ENCODE peak calls at places on chromosomes 4 and X, in seven cellular contexts. One of them, this sample, is unnamed.
A peak's percentile ranks its signal among the peaks of the same experiment; 100 is the strongest.

GRCh38 chr4:159070742-159071141 is 32.1 kb upstream of the RAPGEF2 start:
- DNase-seq in CD8-positive, alpha-beta memory T cell: no peak
- DNase-seq in endodermal cell: no peak
- DNase-seq in iris pigment epithelial cell: peak; percentile 92
- DNase-seq in left colon: no peak
- DNase-seq in activated CD4-positive, alpha-beta memory T cell treated with anti-CD3 and anti-CD28 coated beads, Interleukin-2, amount 10 ng/mL, durations not matched to agents 7 days and 5 days: no peak
- DNase-seq in right cardiac atrium: no peak
- DNase-seq in this sample: no peak

GRCh38 chrX:40402771-40403533 is 177.8 kb upstream of the ATP6AP2 start:
- DNase-seq in CD8-positive, alpha-beta memory T cell: no peak
- DNase-seq in endodermal cell: peak; percentile 55
- DNase-seq in iris pigment epithelial cell: peak; percentile 43
- DNase-seq in left colon: peak; percentile 41
- DNase-seq in activated CD4-positive, alpha-beta memory T cell treated with anti-CD3 and anti-CD28 coated beads, Interleukin-2, amount 10 ng/mL, durations not matched to agents 7 days and 5 days: no peak
- DNase-seq in right cardiac atrium: peak; percentile 24
- DNase-seq in this sample: no peak

GRCh38 chr4:41471672-41472071 is 66.3 kb upstream of the LIMCH1 start:
- DNase-seq in CD8-positive, alpha-beta memory T cell: no peak
- DNase-seq in endodermal cell: no peak
- DNase-seq in iris pigment epithelial cell: no peak
- DNase-seq in left colon: no peak
- DNase-seq in activated CD4-positive, alpha-beta memory T cell treated with anti-CD3 and anti-CD28 coated beads, Interleukin-2, amount 10 ng/mL, durations not matched to agents 7 days and 5 days: no peak
- DNase-seq in right cardiac atrium: no peak
- DNase-seq in this sample: no peak

GRCh38 chrX:104564921-104565703 is 887 bp upstream of the IL1RAPL2 start:
- DNase-seq in CD8-positive, alpha-beta memory T cell: no peak
- DNase-seq in endodermal cell: no peak
- DNase-seq in iris pigment epithelial cell: no peak
- DNase-seq in left colon: no peak
- DNase-seq in activated CD4-positive, alpha-beta memory T cell treated with anti-CD3 and anti-CD28 coated beads, Interleukin-2, amount 10 ng/mL, durations not matched to agents 7 days and 5 days: no peak
- DNase-seq in right cardiac atrium: no peak
- DNase-seq in this sample: no peak

GRCh38 chrX:68717663-68718442 is 70.4 kb downstream of the STARD8 start:
- DNase-seq in CD8-positive, alpha-beta memory T cell: no peak
- DNase-seq in endodermal cell: no peak
- DNase-seq in iris pigment epithelial cell: no peak
- DNase-seq in left colon: peak; percentile 7
- DNase-seq in activated CD4-positive, alpha-beta memory T cell treated with anti-CD3 and anti-CD28 coated beads, Interleukin-2, amount 10 ng/mL, durations not matched to agents 7 days and 5 days: no peak
- DNase-seq in right cardiac atrium: no peak
- DNase-seq in this sample: no peak

GRCh38 chrX:100363926-100364325 is 46.1 kb downstream of the PCDH19 start:
- DNase-seq in CD8-positive, alpha-beta memory T cell: no peak
- DNase-seq in endodermal cell: no peak
- DNase-seq in iris pigment epithelial cell: no peak
- DNase-seq in left colon: no peak
- DNase-seq in activated CD4-positive, alpha-beta memory T cell treated with anti-CD3 and anti-CD28 coated beads, Interleukin-2, amount 10 ng/mL, durations not matched to agents 7 days and 5 days: no peak
- DNase-seq in right cardiac atrium: no peak
- DNase-seq in this sample: no peak

GRCh38 chr4:56434599-56435000 is 815 bp downstream of the PPAT start:
- DNase-seq in CD8-positive, alpha-beta memory T cell: no peak
- DNase-seq in endodermal cell: no peak
- DNase-seq in iris pigment epithelial cell: peak; percentile 82
- DNase-seq in left colon: no peak
- DNase-seq in activated CD4-positive, alpha-beta memory T cell treated with anti-CD3 and anti-CD28 coated beads, Interleukin-2, amount 10 ng/mL, durations not matched to agents 7 days and 5 days: no peak
- DNase-seq in right cardiac atrium: no peak
- DNase-seq in this sample: no peak

GRCh38 chr4:52711271-52711670 is 40.0 kb downstream of the ERVMER34-1 start:
- DNase-seq in CD8-positive, alpha-beta memory T cell: no peak
- DNase-seq in endodermal cell: no peak
- DNase-seq in iris pigment epithelial cell: no peak
- DNase-seq in left colon: peak; percentile 40
- DNase-seq in activated CD4-positive, alpha-beta memory T cell treated with anti-CD3 and anti-CD28 coated beads, Interleukin-2, amount 10 ng/mL, durations not matched to agents 7 days and 5 days: no peak
- DNase-seq in right cardiac atrium: no peak
- DNase-seq in this sample: no peak

GRCh38 chrX:39073131-39073530 is 271.9 kb downstream of the MID1IP1 start:
- DNase-seq in CD8-positive, alpha-beta memory T cell: no peak
- DNase-seq in endodermal cell: no peak
- DNase-seq in iris pigment epithelial cell: no peak
- DNase-seq in left colon: no peak
- DNase-seq in activated CD4-positive, alpha-beta memory T cell treated with anti-CD3 and anti-CD28 coated beads, Interleukin-2, amount 10 ng/mL, durations not matched to agents 7 days and 5 days: no peak
- DNase-seq in right cardiac atrium: no peak
- DNase-seq in this sample: no peak

GRCh38 chr4:68271851-68272756 is 26.6 kb upstream of the TMPRSS11B start:
- DNase-seq in CD8-positive, alpha-beta memory T cell: no peak
- DNase-seq in endodermal cell: peak; percentile 63
- DNase-seq in iris pigment epithelial cell: peak; percentile 68
- DNase-seq in left colon: no peak
- DNase-seq in activated CD4-positive, alpha-beta memory T cell treated with anti-CD3 and anti-CD28 coated beads, Interleukin-2, amount 10 ng/mL, durations not matched to agents 7 days and 5 days: no peak
- DNase-seq in right cardiac atrium: no peak
- DNase-seq in this sample: no peak

GRCh38 chr4:80831383-80832361 is 198.8 kb upstream of the BMP3 start:
- DNase-seq in CD8-positive, alpha-beta memory T cell: no peak
- DNase-seq in endodermal cell: no peak
- DNase-seq in iris pigment epithelial cell: peak; percentile 47
- DNase-seq in left colon: no peak
- DNase-seq in activated CD4-positive, alpha-beta memory T cell treated with anti-CD3 and anti-CD28 coated beads, Interleukin-2, amount 10 ng/mL, durations not matched to agents 7 days and 5 days: no peak
- DNase-seq in right cardiac atrium: no peak
- DNase-seq in this sample: no peak

GRCh38 chr4:146121757-146122156 is 53.8 kb upstream of the LSM6 start:
- DNase-seq in CD8-positive, alpha-beta memory T cell: no peak
- DNase-seq in endodermal cell: no peak
- DNase-seq in iris pigment epithelial cell: no peak
- DNase-seq in left colon: no peak
- DNase-seq in activated CD4-positive, alpha-beta memory T cell treated with anti-CD3 and anti-CD28 coated beads, Interleukin-2, amount 10 ng/mL, durations not matched to agents 7 days and 5 days: no peak
- DNase-seq in right cardiac atrium: peak; percentile 15
- DNase-seq in this sample: no peak

GRCh38 chrX:134181261-134181660 is 55.7 kb upstream of the CCDC160 start:
- DNase-seq in CD8-positive, alpha-beta memory T cell: no peak
- DNase-seq in endodermal cell: peak; percentile 64
- DNase-seq in iris pigment epithelial cell: no peak
- DNase-seq in left colon: no peak
- DNase-seq in activated CD4-positive, alpha-beta memory T cell treated with anti-CD3 and anti-CD28 coated beads, Interleukin-2, amount 10 ng/mL, durations not matched to agents 7 days and 5 days: no peak
- DNase-seq in right cardiac atrium: no peak
- DNase-seq in this sample: no peak

GRCh38 chr4:182307746-182308145 is 64.5 kb downstream of the TENM3 start:
- DNase-seq in CD8-positive, alpha-beta memory T cell: no peak
- DNase-seq in endodermal cell: no peak
- DNase-seq in iris pigment epithelial cell: peak; percentile 98
- DNase-seq in left colon: no peak
- DNase-seq in activated CD4-positive, alpha-beta memory T cell treated with anti-CD3 and anti-CD28 coated beads, Interleukin-2, amount 10 ng/mL, durations not matched to agents 7 days and 5 days: no peak
- DNase-seq in right cardiac atrium: no peak
- DNase-seq in this sample: no peak

GRCh38 chr4:124641715-124642380 is 70.7 kb downstream of the ANKRD50 start:
- DNase-seq in CD8-positive, alpha-beta memory T cell: no peak
- DNase-seq in endodermal cell: no peak
- DNase-seq in iris pigment epithelial cell: peak; percentile 97
- DNase-seq in left colon: no peak
- DNase-seq in activated CD4-positive, alpha-beta memory T cell treated with anti-CD3 and anti-CD28 coated beads, Interleukin-2, amount 10 ng/mL, durations not matched to agents 7 days and 5 days: no peak
- DNase-seq in right cardiac atrium: no peak
- DNase-seq in this sample: no peak

GRCh38 chrX:144801786-144802185 is 445.5 kb upstream of the SPANXN1 start:
- DNase-seq in CD8-positive, alpha-beta memory T cell: no peak
- DNase-seq in endodermal cell: no peak
- DNase-seq in iris pigment epithelial cell: peak; percentile 39
- DNase-seq in left colon: no peak
- DNase-seq in activated CD4-positive, alpha-beta memory T cell treated with anti-CD3 and anti-CD28 coated beads, Interleukin-2, amount 10 ng/mL, durations not matched to agents 7 days and 5 days: no peak
- DNase-seq in right cardiac atrium: no peak
- DNase-seq in this sample: no peak

GRCh38 chr4:95546866-95547707 is 1.7 kb downstream of the UNC5C start:
- DNase-seq in CD8-positive, alpha-beta memory T cell: no peak
- DNase-seq in endodermal cell: peak; percentile 83
- DNase-seq in iris pigment epithelial cell: no peak
- DNase-seq in left colon: no peak
- DNase-seq in activated CD4-positive, alpha-beta memory T cell treated with anti-CD3 and anti-CD28 coated beads, Interleukin-2, amount 10 ng/mL, durations not matched to agents 7 days and 5 days: no peak
- DNase-seq in right cardiac atrium: peak; percentile 19
- DNase-seq in this sample: no peak